ENCODE peak calls at places on chromosomes 3 and 15, in four cellular contexts. U is A549; B is CD8-positive, alpha-beta T cell; Y is heart left ventricle. Q is an unnamed sample.

GRCh38 chr3:50193746-50194127 is 2.3 kb downstream of the GNAT1 start:
- DNase-seq in B (no peak), Y (no peak), U (no peak), Q (peak; percentile 85)

GRCh38 chr3:78066287-78066686 is 1026.4 kb downstream of the ROBO2 start:
- DNase-seq in B (no peak), U (no peak), Y (no peak), Q (no peak)

GRCh38 chr3:58222161-58222724 is 11.5 kb upstream of the DNASE1L3 start:
- DNase-seq in Y (no peak), B (no peak), U (no peak), Q (no peak)

GRCh38 chr3:27479816-27480543 is 4.2 kb downstream of the SLC4A7 start:
- DNase-seq in B (no peak), U (no peak), Y (no peak), Q (no peak)

GRCh38 chr3:4716731-4717362 is 223.7 kb downstream of the ITPR1 start:
- DNase-seq in B (no peak), U (no peak), Y (no peak), Q (no peak)

GRCh38 chr15:77412972-77413371 is 6.9 kb downstream of the PEAK1 start:
- DNase-seq in Y (no peak), U (no peak), B (no peak), Q (no peak)

GRCh38 chr3:57596495-57597239 is 477 bp downstream of the ARF4 start:
- DNase-seq in Y (peak; percentile 79), B (peak; percentile 68), U (peak; percentile 33), Q (peak; percentile 84)

GRCh38 chr15:66720206-66721010 is 18.4 kb downstream of the SMAD6 start:
- DNase-seq in Y (no peak), B (no peak), U (no peak), Q (no peak)

GRCh38 chr3:49785565-49786356 is 581 bp downstream of the IP6K1 start:
- DNase-seq in B (no peak), U (no peak), Y (no peak), Q (no peak)

GRCh38 chr15:52943746-52944145 is 153.6 kb upstream of the ONECUT1 start:
- DNase-seq in U (no peak), Y (no peak), B (no peak), Q (no peak)

GRCh38 chr3:147702499-147702898 is 293.3 kb downstream of the ZIC1 start:
- DNase-seq in Y (no peak), B (no peak), U (no peak), Q (no peak)

GRCh38 chr3:193884011-193884410 is 251.9 kb upstream of the HES1 start:
- DNase-seq in U (no peak), B (no peak), Y (no peak), Q (no peak)
- H3K27ac ChIP-seq in U (no peak overlapping the region), B (no peak overlapping the region), Y (no peak overlapping the region), Q (no peak overlapping the region)

GRCh38 chr3:151165221-151165620 is 37.8 kb downstream of the GPR171 start:
- DNase-seq in U (no peak), Y (no peak), B (no peak), Q (no peak)
- H3K4me3 ChIP-seq in U (no peak overlapping the region), Y (no peak overlapping the region), B (no peak overlapping the region), Q (no peak overlapping the region)

GRCh38 chr3:138340511-138340910 is 7.9 kb upstream of the MRAS start:
- DNase-seq in Y (no peak), B (no peak), U (no peak), Q (no peak)
- TF ChIP-seq CTCF in Y (no peak), B (no peak), U (no peak), Q (no peak)

GRCh38 chr15:40481671-40482070 is 10.9 kb downstream of the CHST14 start:
- DNase-seq in B (no peak), Y (no peak), U (no peak), Q (no peak)
- H3K27ac ChIP-seq in B (no peak overlapping the region), Y (no peak overlapping the region), U (no peak overlapping the region), Q (no peak overlapping the region)

GRCh38 chr15:100972975-100973350 is 53.8 kb downstream of the LRRK1 start:
- DNase-seq in U (no peak), B (no peak), Y (no peak), Q (no peak)
- H3K4me3 ChIP-seq in U (no peak overlapping the region), B (no peak overlapping the region), Y (no peak overlapping the region), Q (peak overlapping the region; percentile 22)

GRCh38 chr3:123876858-123877257 is 7.3 kb downstream of the MYLK start:
- DNase-seq in U (no peak), Y (no peak), B (no peak), Q (no peak)
- TF ChIP-seq CTCF in U (peak; percentile 24), Y (no peak), B (no peak), Q (no peak)

Q was measured in pancreas.